ENCODE peak calls at places on chromosomes 3 and 15, in six cellular contexts. X is HCT116, P is HepG2, E is H1, D is GM12878, Y is K562. F is an unnamed sample. For H3K9me3, the result is how much of the 10 kb centered on the place peaks cover.

GRCh38 chr3:144777941-144778340 is 806.3 kb downstream of the DIPK2A start:
- DNase-seq in Y (no peak), D (no peak), E (no peak), P (no peak), X (no peak), F (no peak)

GRCh38 chr15:38670142-38671002 is 105.8 kb upstream of the RASGRP1 start:
- DNase-seq in X (no peak), Y (no peak), D (no peak), E (no peak), P (no peak), F (no peak)

GRCh38 chr15:32718082-32718821 is 448 bp downstream of the GREM1 start:
- DNase-seq in Y (no peak), D (no peak), P (no peak), X (no peak), E (no peak), F (no peak)

GRCh38 chr3:107884719-107885460 is 205.9 kb downstream of the CD47 start:
- DNase-seq in P (no peak), X (no peak), Y (no peak), E (no peak), D (no peak), F (no peak)

GRCh38 chr15:69631978-69632377 is 179.4 kb downstream of the RPLP1 start:
- DNase-seq in X (no peak), D (no peak), P (no peak), E (no peak), Y (no peak), F (no peak)

GRCh38 chr3:72888546-72889309 is 882 bp downstream of the GXYLT2 start:
- DNase-seq in E (peak), P (peak), X (no peak), Y (no peak), D (no peak), F (peak)

GRCh38 chr3:54122802-54123537 is 618 bp downstream of the CACNA2D3 start:
- DNase-seq in Y (no peak), X (no peak), D (no peak), P (no peak), E (no peak), F (no peak)

GRCh38 chr15:62618432-62618831 is 424.1 kb upstream of the TPM1 start:
- DNase-seq in P (no peak), E (no peak), D (no peak), Y (no peak), X (no peak), F (no peak)

GRCh38 chr3:24185738-24186384 is 240.8 kb downstream of the NR1D2 start:
- DNase-seq in D (no peak), X (peak), Y (peak), P (peak), E (peak), F (peak)

GRCh38 chr3:196688349-196688748 is 23.7 kb downstream of the CEP19 start:
- DNase-seq in D (no peak), E (no peak), X (no peak), P (no peak), Y (no peak), F (no peak)

GRCh38 chr15:25243800-25244097 is 195.1 kb downstream of the UBE3A start:
- DNase-seq in D (no peak), X (no peak), P (no peak), Y (no peak), E (no peak), F (no peak)

GRCh38 chr15:25242957-25243799 is 195.6 kb downstream of the UBE3A start:
- DNase-seq in P (no peak), E (no peak), X (no peak), D (no peak), Y (no peak), F (no peak)

GRCh38 chr15:25241241-25241801 is 197.5 kb downstream of the UBE3A start:
- DNase-seq in Y (no peak), X (no peak), P (no peak), E (no peak), D (no peak), F (no peak)

GRCh38 chr15:25240461-25241021 is 198.3 kb downstream of the UBE3A start:
- DNase-seq in X (no peak), P (no peak), E (no peak), D (no peak), Y (no peak), F (no peak)

DNA sequence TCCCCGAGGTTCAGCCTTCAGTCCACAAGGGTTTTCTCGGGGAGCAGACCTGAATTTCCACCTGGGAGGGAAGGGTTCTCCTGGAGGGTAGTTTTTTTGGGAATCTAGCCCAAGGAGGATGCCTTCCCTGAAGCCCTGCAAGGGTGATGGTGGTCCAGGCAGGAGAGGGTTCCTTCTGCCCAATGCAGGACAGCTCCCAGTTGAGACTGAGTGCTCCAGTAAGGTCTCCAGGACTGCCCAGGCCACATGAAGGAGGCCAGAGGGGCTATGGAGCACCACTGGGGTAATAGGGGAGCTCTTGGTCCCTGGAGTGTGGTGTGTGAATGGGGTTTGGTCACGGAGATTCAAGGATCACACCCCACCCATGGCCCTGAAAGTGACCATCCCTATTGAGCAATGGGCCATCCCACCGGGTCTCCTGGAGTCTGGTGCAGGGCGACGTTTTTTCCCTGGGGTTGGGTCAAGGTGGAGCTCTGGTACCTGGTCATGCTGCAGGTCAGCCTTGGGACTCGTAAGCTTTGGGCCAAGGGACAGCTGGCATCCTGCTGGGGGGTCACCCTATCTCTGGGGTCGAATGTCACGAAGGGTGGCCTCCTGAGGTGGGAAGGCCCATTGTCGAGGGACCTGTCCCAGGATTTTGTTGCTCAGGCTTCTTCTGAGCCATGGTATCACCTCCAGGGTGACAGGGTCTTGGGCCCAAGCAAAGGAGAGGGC is 196.5 kb downstream of the UBE3A start:
- DNase-seq in P (no peak), D (no peak), X (no peak), E (no peak), Y (no peak), F (no peak)
- H3K9me3 ChIP-seq in P (half or more), D (under half), X (under half), E (half or more), Y (under half), F (under half)

GRCh38 chr3:7568526-7569184 is 707.7 kb downstream of the GRM7 start:
- DNase-seq in P (no peak), Y (no peak), E (no peak), X (no peak), D (no peak), F (no peak)

GRCh38 chr3:7567160-7567559 is 706.2 kb downstream of the GRM7 start:
- DNase-seq in Y (no peak), D (no peak), P (no peak), X (no peak), E (no peak), F (no peak)

GRCh38 chr3:7565574-7565973 is 704.7 kb downstream of the GRM7 start:
- DNase-seq in X (no peak), D (no peak), P (no peak), E (no peak), Y (no peak), F (no peak)

GRCh38 chr3:7562892-7563291 is 702.0 kb downstream of the GRM7 start:
- DNase-seq in P (no peak), E (no peak), D (no peak), X (peak), Y (no peak), F (no peak)
- TF ChIP-seq ZNF274 in P (no peak), E (no peak), D (no peak), X (no peak), Y (no peak), F (no peak)

GRCh38 chr3:1092061-1092460 is 763 bp upstream of the CNTN6 start:
- DNase-seq in Y (no peak), D (no peak), E (no peak), X (no peak), P (no peak), F (no peak)

GRCh38 chr3:1088503-1088902 is 4.3 kb upstream of the CNTN6 start:
- DNase-seq in X (no peak), P (no peak), E (no peak), D (no peak), Y (no peak), F (no peak)

GRCh38 chr3:1091276-1091675 is 1.5 kb upstream of the CNTN6 start:
- DNase-seq in Y (no peak), E (no peak), D (no peak), P (no peak), X (no peak), F (no peak)

GRCh38 chr3:1092771-1093170 is at the start of gene CNTN6:
- DNase-seq in D (no peak), X (no peak), P (no peak), E (no peak), Y (no peak), F (peak)

GRCh38 chr3:1093216-1093615 is 392 bp downstream of the CNTN6 start:
- DNase-seq in Y (no peak), E (no peak), P (no peak), D (no peak), X (no peak), F (no peak)
- TF ChIP-seq YY1 in Y (no peak), E (no peak), P (no peak), D (no peak), X (no peak), F (no peak)

DNA sequence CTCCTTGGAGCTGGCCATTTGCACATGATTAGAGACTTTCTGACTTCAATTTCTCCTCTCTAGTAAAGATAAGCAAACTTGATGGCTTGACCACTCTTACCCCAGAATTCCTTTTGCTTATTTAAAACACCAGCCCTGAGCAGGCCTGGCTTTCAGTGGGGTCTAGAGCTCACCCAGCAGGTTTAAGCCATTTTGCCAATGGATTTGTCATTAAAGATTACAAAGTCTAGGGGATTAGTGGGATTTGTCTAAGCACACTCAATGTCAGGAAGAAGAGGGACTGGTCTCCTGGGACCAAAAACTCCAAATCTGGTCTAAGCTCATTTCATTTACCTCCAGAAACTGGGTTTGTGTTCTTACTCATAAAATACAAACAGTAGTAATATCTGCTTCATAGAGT is 57.3 kb upstream of the SNTN start:
- DNase-seq in X (no peak), E (no peak), P (no peak), Y (no peak), D (no peak), F (no peak)
- H3K9me3 ChIP-seq in X (under half), E (under half), P (under half), Y (under half), D (under half), F (under half)

DNA sequence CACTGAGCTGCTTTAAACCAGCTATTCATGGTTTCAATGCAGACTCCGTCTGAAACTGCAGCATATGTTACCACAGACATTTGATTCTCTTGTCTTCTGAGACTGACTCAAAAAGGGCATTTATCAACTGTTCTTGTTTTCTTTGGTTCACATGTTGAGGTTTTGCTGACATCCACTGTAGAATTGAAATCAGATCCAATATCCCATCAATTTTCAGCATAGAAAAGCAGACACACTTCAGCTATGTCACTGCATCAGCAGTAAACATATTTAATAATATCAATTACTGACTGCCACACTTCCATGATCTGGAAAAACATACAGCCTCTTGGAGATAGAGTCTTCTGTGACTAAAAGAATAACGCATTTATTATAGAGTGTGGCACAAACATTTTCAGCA is 659.4 kb downstream of the ROBO2 start:
- DNase-seq in P (no peak), X (no peak), E (no peak), Y (no peak), D (no peak), F (no peak)
- TF ChIP-seq ZNF274 in P (no peak), X (no peak), E (no peak), Y (no peak), D (no peak), F (no peak)

GRCh38 chr3:57709559-57709958 is 16.7 kb upstream of the DENND6A start:
- DNase-seq in P (no peak), D (no peak), X (no peak), E (no peak), Y (no peak), F (no peak)

GRCh38 chr3:57700737-57701136 is 7.9 kb upstream of the DENND6A start:
- DNase-seq in X (no peak), P (no peak), Y (no peak), D (no peak), E (no peak), F (no peak)

GRCh38 chr3:57701781-57702180 is 8.9 kb upstream of the DENND6A start:
- DNase-seq in X (no peak), Y (no peak), D (no peak), P (no peak), E (no peak), F (no peak)

DNA sequence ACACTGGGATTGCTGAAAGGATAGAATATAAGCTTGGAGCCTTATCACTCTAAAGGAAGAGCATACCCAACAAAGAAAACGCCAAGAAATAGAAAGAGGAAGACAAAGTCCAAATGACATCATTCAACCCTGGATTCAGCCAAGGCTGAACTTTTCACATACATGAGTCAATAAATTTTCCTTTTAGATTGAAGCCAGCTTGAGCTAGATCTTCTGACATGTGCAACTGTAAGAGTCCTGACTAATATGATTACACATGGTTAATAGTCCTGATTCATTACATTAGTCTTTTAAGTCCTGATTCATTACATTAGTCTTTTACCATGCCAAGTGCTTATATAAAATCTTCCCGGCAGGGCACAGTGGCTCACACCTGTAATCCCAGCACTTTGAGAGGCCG is 13.6 kb upstream of the DENND6A start:
- DNase-seq in Y (no peak), D (no peak), E (no peak), P (no peak), X (peak), F (no peak)
- TF ChIP-seq YY1 in Y (no peak), D (no peak), E (no peak), P (no peak), X (no peak), F (no peak)

DNA sequence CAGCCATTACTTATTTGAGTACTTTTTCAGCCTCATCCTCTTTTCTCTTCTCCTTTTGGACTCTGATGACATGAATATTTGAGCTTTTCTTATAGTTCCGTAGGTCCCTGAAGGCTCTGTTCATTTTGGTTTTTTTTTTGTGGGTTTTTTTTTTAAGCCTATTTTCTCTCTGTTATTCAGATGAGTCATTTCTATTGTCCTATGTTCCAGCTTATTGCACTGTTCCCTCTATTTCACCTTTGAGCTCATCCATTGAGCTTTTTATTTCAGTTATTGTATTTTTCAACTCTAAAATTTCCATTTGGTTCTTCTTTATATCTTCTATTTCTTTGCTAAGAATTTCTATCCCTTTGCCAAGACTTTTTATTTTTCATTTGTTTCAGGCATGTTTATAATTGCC is 7.2 kb upstream of the MGLL start:
- DNase-seq in D (no peak), X (no peak), P (no peak), Y (no peak), E (no peak), F (no peak)
- H3K9me3 ChIP-seq in D (under half), X (under half), P (under half), Y (under half), E (under half), F (under half)

GRCh38 chr3:48189321-48189720 is 1.1 kb upstream of the CDC25A start:
- DNase-seq in E (no peak), P (no peak), Y (no peak), D (no peak), X (no peak), F (no peak)

GRCh38 chr3:48186993-48187578 is 1.1 kb downstream of the CDC25A start:
- DNase-seq in Y (no peak), E (no peak), X (no peak), P (no peak), D (no peak), F (no peak)

GRCh38 chr3:48185129-48185528 is 3.1 kb downstream of the CDC25A start:
- DNase-seq in Y (no peak), E (no peak), P (no peak), X (no peak), D (no peak), F (no peak)

GRCh38 chr3:48188266-48189201 is at the start of gene CDC25A:
- DNase-seq in D (peak), X (peak), P (peak), E (peak), Y (peak), F (peak)

GRCh38 chr3:48187579-48188265 is 495 bp downstream of the CDC25A start:
- DNase-seq in E (no peak), Y (peak), D (no peak), P (no peak), X (no peak), F (no peak)
- TF ChIP-seq ZNF274 in E (no peak), Y (no peak), D (no peak), P (peak), X (no peak), F (no peak)

DNA sequence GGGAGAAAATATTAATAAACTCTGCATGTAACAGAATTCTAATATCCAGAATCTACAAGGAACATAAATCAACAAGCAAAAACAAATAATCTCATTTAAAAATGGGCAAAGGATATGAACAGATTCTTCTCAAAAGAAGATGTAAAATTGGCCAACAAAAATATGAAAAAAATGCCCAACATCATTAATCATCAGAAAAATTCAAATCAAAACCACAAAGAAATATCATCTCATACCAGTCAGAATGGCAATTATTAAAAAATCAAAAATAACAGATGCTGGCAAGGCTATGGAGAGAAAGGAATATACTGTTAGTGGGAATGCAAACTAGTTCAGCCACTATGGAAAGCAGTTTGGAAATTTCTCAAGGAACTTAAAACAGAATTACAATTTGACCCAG is 150.7 kb upstream of the TRIM42 start:
- DNase-seq in X (no peak), E (no peak), P (no peak), Y (no peak), D (no peak), F (no peak)
- TF ChIP-seq YY1 in X (no peak), E (no peak), P (no peak), Y (no peak), D (no peak), F (no peak)